ENCODE peak calls at places on chromosome 22, in seven cellular contexts. V, M, Z, S, C, Q and J are unnamed samples.

GRCh38 chr22:23106906-23107367 is 34.9 kb downstream of the RSPH14 start:
- DNase-seq in V (no peak), M (no peak), Z (no peak), S (no peak), C (no peak), Q (no peak), J (no peak)

GRCh38 chr22:49825944-49826602 is 1.6 kb downstream of the BRD1 start:
- DNase-seq in V (peak), M (peak), Z (no peak), S (no peak), C (no peak), Q (no peak), J (no peak)

GRCh38 chr22:50138988-50139387 is 31.5 kb upstream of the PANX2 start:
- DNase-seq in V (no peak), M (no peak), Z (no peak), S (no peak), C (no peak), Q (no peak), J (no peak)

GRCh38 chr22:49664371-49664881 is 163.2 kb downstream of the BRD1 start:
- DNase-seq in V (no peak), M (peak), Z (no peak), S (no peak), C (no peak), Q (no peak), J (no peak)

GRCh38 chr22:19359554-19360299 is 68.2 kb upstream of the CLTCL1 start:
- DNase-seq in V (no peak), M (no peak), Z (no peak), S (no peak), C (no peak), Q (no peak), J (no peak)

GRCh38 chr22:39530692-39531331 is 1.7 kb downstream of the RPS19BP1 start:
- DNase-seq in V (no peak), M (peak), Z (no peak), S (no peak), C (no peak), Q (no peak), J (peak)

GRCh38 chr22:26751217-26751616 is 93.8 kb downstream of the MIAT start:
- DNase-seq in V (no peak), M (no peak), Z (peak), S (peak), C (no peak), Q (no peak), J (peak)

GRCh38 chr22:17748555-17749353 is 25.5 kb downstream of the BID start:
- DNase-seq in V (no peak), M (no peak), Z (no peak), S (no peak), C (no peak), Q (no peak), J (no peak)

GRCh38 chr22:43009444-43009843 is 5.5 kb downstream of the PACSIN2 start:
- DNase-seq in V (no peak), M (no peak), Z (no peak), S (no peak), C (no peak), Q (no peak), J (no peak)

GRCh38 chr22:49470741-49471134 is 356.9 kb downstream of the BRD1 start:
- DNase-seq in V (no peak), M (no peak), Z (no peak), S (no peak), C (no peak), Q (no peak), J (no peak)

GRCh38 chr22:35842954-35843353 is 125.3 kb downstream of the APOL5 start:
- DNase-seq in V (no peak), M (no peak), Z (no peak), S (peak), C (no peak), Q (no peak), J (no peak)

GRCh38 chr22:50562523-50563409 is at the start of gene SYCE3:
- DNase-seq in V (peak), M (peak), Z (peak), S (peak), C (peak), Q (peak), J (peak)

GRCh38 chr22:40951795-40952602 is 821 bp downstream of the RBX1 start:
- DNase-seq in V (no peak), M (no peak), Z (peak), S (no peak), C (no peak), Q (no peak), J (no peak)

GRCh38 chr22:24965822-24966626 is 13.5 kb downstream of the KIAA1671 start:
- DNase-seq in V (no peak), M (no peak), Z (no peak), S (peak), C (no peak), Q (no peak), J (no peak)

GRCh38 chr22:47048123-47049077 is 285.9 kb downstream of the TBC1D22A start:
- DNase-seq in V (no peak), M (no peak), Z (no peak), S (no peak), C (no peak), Q (no peak), J (no peak)

GRCh38 chr22:19722915-19723164 is 499 bp upstream of the GP1BB start:
- DNase-seq in V (no peak), M (no peak), Z (no peak), S (no peak), C (no peak), Q (no peak), J (no peak)

GRCh38 chr22:21758465-21758864 is 22.9 kb upstream of the YPEL1 start:
- DNase-seq in V (no peak), M (no peak), Z (no peak), S (no peak), C (no peak), Q (no peak), J (no peak)